ENCODE peak calls at places on chromosomes 12 and 14, in nine cellular contexts. N, X, S, E, Y, F, P, J and R are unnamed samples.

GRCh38 chr12:124731869-124732268 is 131.8 kb downstream of the SCARB1 start:
- DNase-seq in E (no peak), X (no peak), F (no peak), J (no peak), S (no peak), Y (no peak), N (no peak), P (no peak), R (no peak)

GRCh38 chr12:64459388-64460024 is 7.6 kb downstream of the TBK1 start:
- DNase-seq in X (peak; percentile 5), F (no peak), P (no peak), S (peak; percentile 67), N (no peak), E (peak; percentile 12), J (no peak), Y (no peak), R (no peak)

GRCh38 chr12:6765048-6765633 is 1.0 kb upstream of the PTMS start:
- DNase-seq in E (no peak), X (no peak), S (peak; percentile 74), P (no peak), F (peak; percentile 74), J (no peak), N (no peak), Y (no peak), R (no peak)

GRCh38 chr14:37436519-37436918 is 158.5 kb downstream of the FOXA1 start:
- DNase-seq in N (no peak), J (no peak), S (no peak), F (no peak), E (no peak), X (no peak), Y (no peak), P (no peak), R (no peak)

GRCh38 chr14:25518347-25518746 is 468.4 kb upstream of the STXBP6 start:
- DNase-seq in E (no peak), Y (no peak), X (no peak), F (no peak), S (no peak), N (no peak), J (no peak), P (no peak), R (no peak)

GRCh38 chr14:102209224-102209966 is 69.7 kb downstream of the WDR20 start:
- DNase-seq in S (no peak), F (peak; percentile 49), P (no peak), Y (peak; percentile 60), N (peak; percentile 34), J (no peak), X (no peak), E (peak; percentile 37), R (no peak)

GRCh38 chr12:51070004-51070403 is 13.4 kb downstream of the CSRNP2 start:
- DNase-seq in J (no peak), X (no peak), F (no peak), S (peak; percentile 35), P (no peak), E (peak; percentile 46), Y (peak; percentile 25), N (no peak), R (peak; percentile 67)

GRCh38 chr14:57352771-57353170 is 37.6 kb upstream of the NAA30 start:
- DNase-seq in F (no peak), S (no peak), J (no peak), E (no peak), P (no peak), N (no peak), Y (no peak), X (no peak), R (no peak)

GRCh38 chr12:110767863-110768262 is 25.2 kb upstream of the PPP1CC start:
- DNase-seq in E (no peak), S (no peak), P (no peak), X (no peak), N (no peak), J (no peak), Y (no peak), F (no peak), R (no peak)

GRCh38 chr14:100142073-100143040 is 17.1 kb downstream of the DEGS2 start:
- DNase-seq in E (no peak), P (no peak), N (no peak), S (peak; percentile 96), J (no peak), X (no peak), Y (no peak), F (peak; percentile 78), R (no peak)

GRCh38 chr14:90574640-90575131 is 177.9 kb downstream of the CALM1 start:
- DNase-seq in E (no peak), F (peak; percentile 84), N (no peak), Y (no peak), S (no peak), J (no peak), P (no peak), X (no peak), R (no peak)

GRCh38 chr12:51721281-51721940 is 127.1 kb downstream of the FIGNL2 start:
- DNase-seq in X (no peak), Y (peak; percentile 39), F (peak; percentile 69), E (no peak), N (peak; percentile 26), J (peak; percentile 10), P (no peak), S (no peak), R (no peak)

GRCh38 chr12:40336573-40337199 is 111.9 kb downstream of the LRRK2 start:
- DNase-seq in E (peak; percentile 21), X (no peak), N (peak; percentile 2), J (no peak), Y (peak; percentile 4), F (peak; percentile 42), S (peak; percentile 49), P (no peak), R (peak; percentile 19)

GRCh38 chr14:76267322-76268012 is 108.5 kb upstream of the ESRRB start:
- DNase-seq in F (peak; percentile 4), X (peak; percentile 69), E (peak; percentile 27), S (no peak), P (no peak), Y (peak; percentile 33), J (no peak), N (peak; percentile 37), R (peak; percentile 20)

GRCh38 chr12:117124421-117125274 is 25.4 kb upstream of the TESC start:
- DNase-seq in N (no peak), E (no peak), F (no peak), X (no peak), Y (no peak), S (no peak), J (no peak), P (no peak), R (no peak)

GRCh38 chr14:75714993-75715392 is 53.9 kb downstream of the TTLL5 start:
- DNase-seq in F (no peak), S (no peak), N (no peak), X (peak; percentile 26), Y (no peak), E (no peak), P (no peak), J (no peak), R (no peak)

GRCh38 chr14:68846466-68846865 is 53.6 kb upstream of the ZFP36L1 start:
- DNase-seq in F (no peak), S (no peak), P (no peak), N (no peak), E (no peak), Y (no peak), X (no peak), J (no peak), R (no peak)

GRCh38 chr14:61567838-61568571 is 127.3 kb upstream of the HIF1A start:
- DNase-seq in N (no peak), F (no peak), Y (no peak), X (no peak), S (no peak), E (no peak), J (no peak), P (no peak), R (no peak)

GRCh38 chr14:34361504-34362011 is 100.5 kb downstream of the SPTSSA start:
- DNase-seq in N (no peak), X (no peak), E (peak; percentile 25), J (no peak), Y (peak; percentile 68), P (no peak), S (no peak), F (no peak), R (no peak)

GRCh38 chr12:77130193-77130592 is 64.8 kb upstream of the E2F7 start:
- DNase-seq in N (no peak), E (peak; percentile 9), P (no peak), X (peak; percentile 49), Y (no peak), F (no peak), J (no peak), S (no peak), R (no peak)

GRCh38 chr12:72442217-72442616 is 170.0 kb downstream of the TRHDE start:
- DNase-seq in X (no peak), E (no peak), J (no peak), Y (no peak), F (no peak), N (no peak), S (no peak), P (no peak), R (no peak)